ENCODE peak calls at places on chromosomes 12 and 14, in six cellular contexts. One of them, this sample, is unnamed.

GRCh38 chr14:49892301-49892635 is 614 bp upstream of the ARF6 start:
- DNase-seq in KG1: peak
- DNase-seq in aorta: no peak
- DNase-seq in CD4-positive, alpha-beta memory T cell: peak
- DNase-seq in A549: peak
- DNase-seq in lower leg skin: peak
- DNase-seq in this sample: peak

GRCh38 chr12:89825591-89826449 is 117.2 kb upstream of the ATP2B1 start:
- DNase-seq in KG1: no peak
- DNase-seq in aorta: no peak
- DNase-seq in CD4-positive, alpha-beta memory T cell: no peak
- DNase-seq in A549: peak
- DNase-seq in lower leg skin: no peak
- DNase-seq in this sample: peak

GRCh38 chr12:49827351-49828099 is 688 bp downstream of the NCKAP5L start:
- DNase-seq in KG1: no peak
- DNase-seq in aorta: peak
- DNase-seq in CD4-positive, alpha-beta memory T cell: peak
- DNase-seq in A549: peak
- DNase-seq in lower leg skin: no peak
- DNase-seq in this sample: peak

GRCh38 chr14:22190411-22191191 is 398.4 kb downstream of the DAD1 start:
- DNase-seq in KG1: no peak
- DNase-seq in aorta: no peak
- DNase-seq in CD4-positive, alpha-beta memory T cell: no peak
- DNase-seq in A549: no peak
- DNase-seq in lower leg skin: no peak
- DNase-seq in this sample: peak

GRCh38 chr12:51721281-51721940 is 127.1 kb downstream of the FIGNL2 start:
- DNase-seq in KG1: no peak
- DNase-seq in aorta: peak
- DNase-seq in CD4-positive, alpha-beta memory T cell: peak
- DNase-seq in A549: no peak
- DNase-seq in lower leg skin: no peak
- DNase-seq in this sample: peak

GRCh38 chr12:94813314-94813713 is 163.0 kb upstream of the TMCC3 start:
- DNase-seq in KG1: no peak
- DNase-seq in aorta: no peak
- DNase-seq in CD4-positive, alpha-beta memory T cell: no peak
- DNase-seq in A549: no peak
- DNase-seq in lower leg skin: no peak
- DNase-seq in this sample: peak

GRCh38 chr14:78316711-78317110 is 146.5 kb downstream of the NRXN3 start:
- DNase-seq in KG1: no peak
- DNase-seq in aorta: no peak
- DNase-seq in CD4-positive, alpha-beta memory T cell: no peak
- DNase-seq in A549: no peak
- DNase-seq in lower leg skin: peak
- DNase-seq in this sample: no peak

GRCh38 chr14:60845523-60845922 is 111.0 kb downstream of the MNAT1 start:
- DNase-seq in KG1: no peak
- DNase-seq in aorta: no peak
- DNase-seq in CD4-positive, alpha-beta memory T cell: no peak
- DNase-seq in A549: no peak
- DNase-seq in lower leg skin: no peak
- DNase-seq in this sample: no peak

GRCh38 chr12:12890815-12891645 is at the start of gene GPRC5A:
- DNase-seq in KG1: no peak
- DNase-seq in aorta: peak
- DNase-seq in CD4-positive, alpha-beta memory T cell: peak
- DNase-seq in A549: peak
- DNase-seq in lower leg skin: peak
- DNase-seq in this sample: peak

GRCh38 chr12:93502802-93503623 is 35.7 kb downstream of the MRPL42 start:
- DNase-seq in KG1: peak
- DNase-seq in aorta: no peak
- DNase-seq in CD4-positive, alpha-beta memory T cell: peak
- DNase-seq in A549: no peak
- DNase-seq in lower leg skin: peak
- DNase-seq in this sample: peak

GRCh38 chr14:20698018-20698329 is 9.4 kb downstream of the ANG start:
- DNase-seq in KG1: no peak
- DNase-seq in aorta: no peak
- DNase-seq in CD4-positive, alpha-beta memory T cell: no peak
- DNase-seq in A549: no peak
- DNase-seq in lower leg skin: no peak
- DNase-seq in this sample: no peak

GRCh38 chr12:65827827-65828231 is 3.5 kb downstream of the HMGA2 start:
- DNase-seq in KG1: peak
- DNase-seq in aorta: no peak
- DNase-seq in CD4-positive, alpha-beta memory T cell: no peak
- DNase-seq in A549: no peak
- DNase-seq in lower leg skin: no peak
- DNase-seq in this sample: no peak

GRCh38 chr14:100673085-100673806 is 53.4 kb upstream of the DLK1 start:
- DNase-seq in KG1: no peak
- DNase-seq in aorta: no peak
- DNase-seq in CD4-positive, alpha-beta memory T cell: no peak
- DNase-seq in A549: no peak
- DNase-seq in lower leg skin: no peak
- DNase-seq in this sample: no peak

GRCh38 chr14:67722293-67722692 is 20.6 kb downstream of the RDH12 start:
- DNase-seq in KG1: no peak
- DNase-seq in aorta: peak
- DNase-seq in CD4-positive, alpha-beta memory T cell: no peak
- DNase-seq in A549: no peak
- DNase-seq in lower leg skin: no peak
- DNase-seq in this sample: peak

GRCh38 chr12:55899035-55899434 is 28.7 kb downstream of the PYM1 start:
- DNase-seq in KG1: no peak
- DNase-seq in aorta: no peak
- DNase-seq in CD4-positive, alpha-beta memory T cell: no peak
- DNase-seq in A549: no peak
- DNase-seq in lower leg skin: no peak
- DNase-seq in this sample: peak

GRCh38 chr12:132551271-132552120 is 58.9 kb downstream of the LRCOL1 start:
- DNase-seq in KG1: no peak
- DNase-seq in aorta: no peak
- DNase-seq in CD4-positive, alpha-beta memory T cell: no peak
- DNase-seq in A549: no peak
- DNase-seq in lower leg skin: no peak
- DNase-seq in this sample: no peak